ENCODE peak calls at places on chromosome 19, in eight cellular contexts. M is lower leg skin; F is stimulated activated CD8-positive, alpha-beta memory T cell treated with anti-CD3 and anti-CD28 coated beads, Interleukin-4, amount 100 ng/mL, for 1 hour; V is endothelial cell; J is amniotic epithelial cell; C is B cell; T is mesenteric fat pad; H is NCI-H1048. W is an unnamed sample.
A peak's percentile ranks its signal among the peaks of the same experiment; 100 is the strongest.

GRCh38 chr19:5588441-5588840 is 20.7 kb upstream of the TINCR start:
- DNase-seq in M (no peak), F (no peak), V (no peak), J (peak; percentile 28), C (no peak), T (no peak), H (no peak), W (no peak)

GRCh38 chr19:10389863-10390262 is 9.5 kb upstream of the TYK2 start:
- DNase-seq in M (no peak), F (no peak), V (no peak), J (no peak), C (no peak), T (no peak), H (no peak), W (no peak)

GRCh38 chr19:10292206-10292788 is 2.5 kb downstream of the ICAM5 start:
- DNase-seq in M (peak; percentile 76), F (no peak), V (peak; percentile 58), J (peak; percentile 74), C (no peak), T (peak; percentile 96), H (peak; percentile 46), W (peak; percentile 72)

GRCh38 chr19:35340431-35340830 is 7.3 kb upstream of the FFAR1 start:
- DNase-seq in M (no peak), F (no peak), V (no peak), J (no peak), C (no peak), T (no peak), H (no peak), W (no peak)

GRCh38 chr19:15455996-15456395 is 6.2 kb upstream of the WIZ start:
- DNase-seq in M (no peak), F (no peak), V (no peak), J (no peak), C (no peak), T (no peak), H (no peak), W (no peak)

GRCh38 chr19:36041831-36042230 is 9.2 kb upstream of the CLIP3 start:
- DNase-seq in M (no peak), F (no peak), V (no peak), J (peak; percentile 98), C (no peak), T (no peak), H (no peak), W (no peak)

GRCh38 chr19:43626838-43627237 is 7.4 kb upstream of the ZNF428 start:
- DNase-seq in M (no peak), F (no peak), V (no peak), J (no peak), C (no peak), T (no peak), H (no peak), W (no peak)

GRCh38 chr19:10420444-10421239 is at the start of gene PDE4A:
- DNase-seq in M (no peak), F (no peak), V (peak; percentile 74), J (peak; percentile 38), C (no peak), T (no peak), H (no peak), W (peak; percentile 32)

GRCh38 chr19:2574971-2575630 is 99.2 kb downstream of the GADD45B start:
- DNase-seq in M (no peak), F (no peak), V (no peak), J (no peak), C (no peak), T (peak; percentile 71), H (no peak), W (no peak)

GRCh38 chr19:45558399-45558878 is 26.2 kb downstream of the OPA3 start:
- DNase-seq in M (peak; percentile 44), F (peak; percentile 50), V (peak; percentile 74), J (peak; percentile 51), C (peak; percentile 72), T (no peak), H (peak; percentile 31), W (peak; percentile 83)

GRCh38 chr19:13956365-13956744 is 4.0 kb downstream of the DCAF15 start:
- DNase-seq in M (no peak), F (no peak), V (no peak), J (no peak), C (no peak), T (no peak), H (no peak), W (no peak)

GRCh38 chr19:20964798-20965197 is 41.7 kb downstream of the ZNF85 start:
- DNase-seq in M (no peak), F (no peak), V (no peak), J (no peak), C (no peak), T (peak; percentile 72), H (no peak), W (no peak)

GRCh38 chr19:38665950-38666661 is 18.7 kb downstream of the ACTN4 start:
- DNase-seq in M (no peak), F (no peak), V (peak; percentile 80), J (no peak), C (no peak), T (no peak), H (no peak), W (no peak)

GRCh38 chr19:57465680-57466381 is 8.9 kb upstream of the VN1R1 start:
- DNase-seq in M (no peak), F (no peak), V (peak; percentile 15), J (peak; percentile 15), C (no peak), T (no peak), H (no peak), W (peak; percentile 73)

GRCh38 chr19:52492201-52492960 is 35.1 kb upstream of the ZNF808 start:
- DNase-seq in M (no peak), F (no peak), V (peak; percentile 45), J (no peak), C (no peak), T (no peak), H (peak; percentile 12), W (no peak)